ENCODE peak calls at places on chromosomes 3 and 15, in nine cellular contexts. O, W, Y, E, M, H, J, B and G are unnamed samples.

GRCh38 chr15:58582150-58582549 is 150.4 kb downstream of the LIPC start:
- DNase-seq in O (no peak), W (no peak), Y (no peak), E (no peak), M (peak), H (no peak), J (no peak), B (no peak), G (no peak)

GRCh38 chr3:102078864-102079808 is 229.8 kb downstream of the NFKBIZ start:
- DNase-seq in O (no peak), W (peak), Y (no peak), E (peak), M (no peak), H (no peak), J (no peak), B (peak), G (no peak)

GRCh38 chr3:68088216-68088615 is 433.8 kb upstream of the SUCLG2 start:
- DNase-seq in O (no peak), W (no peak), Y (no peak), E (no peak), M (no peak), H (no peak), J (no peak), B (no peak), G (no peak)

GRCh38 chr3:127848131-127849129 is 26.1 kb upstream of the MGLL start:
- DNase-seq in O (no peak), W (peak), Y (no peak), E (no peak), M (no peak), H (no peak), J (no peak), B (peak), G (no peak)

GRCh38 chr15:71781179-71781964 is 29.0 kb upstream of the NR2E3 start:
- DNase-seq in O (peak), W (no peak), Y (no peak), E (no peak), M (no peak), H (no peak), J (peak), B (no peak), G (no peak)

GRCh38 chr3:10459954-10460754 is 45.2 kb downstream of the ATP2B2 start:
- DNase-seq in O (no peak), W (peak), Y (peak), E (peak), M (peak), H (peak), J (peak), B (peak), G (no peak)

GRCh38 chr3:75978686-75979085 is 193.3 kb upstream of the ZNF717 start:
- DNase-seq in O (no peak), W (no peak), Y (no peak), E (no peak), M (no peak), H (peak), J (peak), B (no peak), G (no peak)

GRCh38 chr15:89785064-89785770 is 9.1 kb downstream of the MESP2 start:
- DNase-seq in O (no peak), W (no peak), Y (no peak), E (peak), M (no peak), H (no peak), J (no peak), B (no peak), G (no peak)

GRCh38 chr3:184683234-184683633 is 28.6 kb downstream of the MAGEF1 start:
- DNase-seq in O (no peak), W (no peak), Y (no peak), E (no peak), M (no peak), H (no peak), J (no peak), B (no peak), G (no peak)

GRCh38 chr15:81091889-81092558 is 42.0 kb upstream of the CFAP161 start:
- DNase-seq in O (no peak), W (no peak), Y (peak), E (no peak), M (peak), H (peak), J (peak), B (peak), G (no peak)

GRCh38 chr15:79124388-79124787 is 33.8 kb upstream of the RASGRF1 start:
- DNase-seq in O (no peak), W (no peak), Y (no peak), E (no peak), M (no peak), H (no peak), J (no peak), B (no peak), G (no peak)

GRCh38 chr15:86624261-86625036 is 544.8 kb downstream of the AGBL1 start:
- DNase-seq in O (peak), W (peak), Y (peak), E (no peak), M (peak), H (no peak), J (peak), B (peak), G (no peak)

GRCh38 chr3:69199942-69200341 is 77.5 kb upstream of the LMOD3 start:
- DNase-seq in O (no peak), W (no peak), Y (no peak), E (no peak), M (no peak), H (no peak), J (no peak), B (no peak), G (no peak)

GRCh38 chr3:11600501-11601282 is 43.0 kb downstream of the VGLL4 start:
- DNase-seq in O (peak), W (peak), Y (peak), E (peak), M (peak), H (peak), J (peak), B (peak), G (no peak)

GRCh38 chr3:69764861-69765260 is 25.6 kb downstream of the MITF start:
- DNase-seq in O (no peak), W (no peak), Y (peak), E (no peak), M (no peak), H (no peak), J (peak), B (peak), G (no peak)

GRCh38 chr15:28022961-28023360 is 76.2 kb downstream of the OCA2 start:
- DNase-seq in O (no peak), W (no peak), Y (no peak), E (no peak), M (no peak), H (no peak), J (no peak), B (no peak), G (no peak)

GRCh38 chr15:34708422-34708821 is 46.4 kb downstream of the GJD2 start:
- DNase-seq in O (no peak), W (peak), Y (no peak), E (no peak), M (no peak), H (peak), J (peak), B (peak), G (no peak)

GRCh38 chr3:97882975-97883598 is 61.3 kb downstream of the CRYBG3 start:
- DNase-seq in O (no peak), W (no peak), Y (no peak), E (peak), M (no peak), H (no peak), J (peak), B (no peak), G (no peak)

GRCh38 chr3:65831733-65832425 is 206.8 kb downstream of the MAGI1 start:
- DNase-seq in O (no peak), W (no peak), Y (no peak), E (no peak), M (peak), H (peak), J (peak), B (no peak), G (no peak)

GRCh38 chr3:115071122-115071521 is 76.0 kb downstream of the ZBTB20 start:
- DNase-seq in O (no peak), W (no peak), Y (no peak), E (no peak), M (no peak), H (no peak), J (peak), B (no peak), G (no peak)

GRCh38 chr3:67602816-67603215 is 51.6 kb downstream of the SUCLG2 start:
- DNase-seq in O (no peak), W (no peak), Y (no peak), E (no peak), M (no peak), H (no peak), J (no peak), B (no peak), G (no peak)

GRCh38 chr3:127028766-127029520 is 46.0 kb downstream of the PLXNA1 start:
- DNase-seq in O (no peak), W (no peak), Y (no peak), E (no peak), M (no peak), H (no peak), J (no peak), B (no peak), G (no peak)

GRCh38 chr15:96293446-96293845 is 37.1 kb upstream of the NR2F2 start:
- DNase-seq in O (no peak), W (no peak), Y (no peak), E (no peak), M (no peak), H (no peak), J (peak), B (no peak), G (no peak)

GRCh38 chr15:37107071-37107753 is 6.9 kb upstream of the MEIS2 start:
- DNase-seq in O (no peak), W (peak), Y (peak), E (no peak), M (peak), H (no peak), J (no peak), B (no peak), G (no peak)

GRCh38 chr15:101013769-101014223 is 94.6 kb downstream of the LRRK1 start:
- DNase-seq in O (no peak), W (no peak), Y (peak), E (no peak), M (no peak), H (no peak), J (no peak), B (no peak), G (peak)

GRCh38 chr3:157605356-157605755 is 102.1 kb upstream of the VEPH1 start:
- DNase-seq in O (no peak), W (no peak), Y (no peak), E (no peak), M (no peak), H (no peak), J (no peak), B (no peak), G (no peak)

GRCh38 chr15:77039817-77040216 is 31.1 kb downstream of the TSPAN3 start:
- DNase-seq in O (no peak), W (no peak), Y (no peak), E (no peak), M (no peak), H (no peak), J (no peak), B (no peak), G (no peak)

GRCh38 chr3:42061711-42062408 is 29.3 kb upstream of the TRAK1 start:
- DNase-seq in O (peak), W (peak), Y (peak), E (peak), M (peak), H (peak), J (peak), B (peak), G (no peak)

GRCh38 chr3:127096256-127097008 is 96.5 kb upstream of the PRR23E start:
- DNase-seq in O (peak), W (no peak), Y (no peak), E (no peak), M (no peak), H (no peak), J (no peak), B (no peak), G (no peak)

GRCh38 chr3:99896482-99896881 is 78.8 kb downstream of the CMSS1 start:
- DNase-seq in O (no peak), W (peak), Y (no peak), E (no peak), M (no peak), H (no peak), J (no peak), B (no peak), G (no peak)

GRCh38 chr15:64985382-64986033 is 4.2 kb downstream of the SPG21 start:
- DNase-seq in O (no peak), W (no peak), Y (no peak), E (peak), M (no peak), H (no peak), J (no peak), B (no peak), G (no peak)

GRCh38 chr3:142931222-142931621 is 32.3 kb downstream of the PAQR9 start:
- DNase-seq in O (no peak), W (peak), Y (no peak), E (no peak), M (no peak), H (no peak), J (no peak), B (peak), G (no peak)
- TF ChIP-seq CTCF in O (no peak), W (no peak), Y (no peak), E (no peak), M (no peak), H (peak), J (no peak), B (no peak), G (no peak)

GRCh38 chr3:32436816-32437189 is 45.1 kb downstream of the CMTM7 start:
- DNase-seq in O (no peak), W (no peak), Y (no peak), E (no peak), M (no peak), H (no peak), J (no peak), B (no peak), G (no peak)
- H3K27ac ChIP-seq in O (no peak), W (no peak), Y (no peak), E (no peak), M (no peak), H (no peak), J (no peak), B (no peak), G (no peak)

GRCh38 chr15:60390931-60391501 is 6.8 kb downstream of the ANXA2 start:
- DNase-seq in O (peak), W (peak), Y (peak), E (peak), M (peak), H (no peak), J (peak), B (no peak), G (no peak)
- TF ChIP-seq CTCF in O (no peak), W (no peak), Y (no peak), E (no peak), M (no peak), H (peak), J (no peak), B (no peak), G (no peak)

GRCh38 chr3:4421121-4421520 is 45.9 kb downstream of the SUMF1 start:
- DNase-seq in O (no peak), W (no peak), Y (no peak), E (no peak), M (no peak), H (no peak), J (peak), B (no peak), G (no peak)
- H3K27ac ChIP-seq in O (no peak), W (no peak), Y (no peak), E (no peak), M (no peak), H (no peak), J (peak), B (no peak), G (no peak)